ENCODE peak calls at places on chromosomes 16 and 17, in four cellular contexts. M is WERI-Rb-1, Y is A549, R is heart left ventricle. E is an unnamed sample.

GRCh38 chr17:82396601-82397435 is 21.3 kb upstream of the HEXD start:
- DNase-seq in M (no peak), Y (no peak), R (peak; percentile 62), E (no peak)

GRCh38 chr16:73024571-73025105 is 23.3 kb downstream of the ZFHX3 start:
- DNase-seq in M (no peak), Y (no peak), R (no peak), E (no peak)

GRCh38 chr17:48740537-48740936 is 12.0 kb upstream of the HOXB13 start:
- DNase-seq in M (no peak), Y (no peak), R (no peak), E (no peak)

GRCh38 chr17:57957120-57957850 is 2.1 kb upstream of the CUEDC1 start:
- DNase-seq in M (peak; percentile 6), Y (no peak), R (no peak), E (peak; percentile 17)

GRCh38 chr16:57574646-57575467 is 32.4 kb downstream of the ADGRG5 start:
- DNase-seq in M (no peak), Y (no peak), R (no peak), E (no peak)

GRCh38 chr17:63701477-63702222 is 1.7 kb upstream of the LIMD2 start:
- DNase-seq in M (no peak), Y (no peak), R (peak; percentile 79), E (peak; percentile 41)

GRCh38 chr16:9820481-9821246 is 361.6 kb downstream of the GRIN2A start:
- DNase-seq in M (no peak), Y (no peak), R (no peak), E (no peak)

GRCh38 chr16:78375055-78375679 is 275.7 kb downstream of the WWOX start:
- DNase-seq in M (no peak), Y (no peak), R (peak; percentile 62), E (no peak)

GRCh38 chr16:22979038-22979437 is 165.1 kb downstream of the HS3ST2 start:
- DNase-seq in M (no peak), Y (peak; percentile 13), R (no peak), E (no peak)

GRCh38 chr16:22971346-22971924 is 157.5 kb downstream of the HS3ST2 start:
- DNase-seq in M (no peak), Y (no peak), R (no peak), E (no peak)

GRCh38 chr16:22973451-22973991 is 159.6 kb downstream of the HS3ST2 start:
- DNase-seq in M (no peak), Y (no peak), R (no peak), E (no peak)

DNA sequence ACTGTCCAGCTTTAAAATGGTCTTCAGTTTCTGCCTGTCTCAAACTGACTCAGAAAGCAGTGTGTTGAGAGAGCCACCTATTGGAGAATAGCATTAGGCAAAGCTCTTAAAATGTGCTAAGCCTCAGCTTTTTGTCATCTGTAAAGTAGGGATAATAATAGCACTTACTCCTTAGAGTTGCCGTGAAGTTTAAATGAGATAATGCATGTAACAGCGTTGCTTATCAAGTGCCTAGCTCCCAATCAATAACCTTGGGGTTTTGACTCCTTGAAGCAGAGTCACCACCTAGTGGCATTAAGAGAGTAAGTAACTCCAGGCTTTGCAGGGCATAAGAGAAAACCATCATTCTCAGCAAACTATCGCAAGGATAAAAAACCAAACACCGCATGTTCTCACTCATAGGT is 163.3 kb downstream of the HS3ST2 start:
- DNase-seq in M (peak; percentile 10), Y (peak; percentile 10), R (no peak), E (no peak)
- TF ChIP-seq CTCF in M (peak; percentile 39), Y (peak; percentile 49), R (peak; percentile 47), E (no peak)

GRCh38 chr17:77182205-77182604 is 41.4 kb downstream of the SEC14L1 start:
- DNase-seq in M (no peak), Y (no peak), R (no peak), E (no peak)
- H3K27ac ChIP-seq in M (no peak overlapping the region), Y (no peak overlapping the region), R (peak overlapping the region; percentile 3), E (peak overlapping the region; percentile 56)

GRCh38 chr16:1377406-1378010 is 25.8 kb downstream of the GNPTG start:
- DNase-seq in M (no peak), Y (no peak), R (no peak), E (no peak)

GRCh38 chr16:1379054-1379862 is 27.5 kb downstream of the GNPTG start:
- DNase-seq in M (peak; percentile 52), Y (peak; percentile 79), R (peak; percentile 91), E (peak; percentile 76)

GRCh38 chr16:1378804-1379053 is 27.0 kb downstream of the GNPTG start:
- DNase-seq in M (no peak), Y (no peak), R (no peak), E (no peak)

GRCh38 chr16:1379863-1380174 is 28.1 kb downstream of the GNPTG start:
- DNase-seq in M (peak; percentile 69), Y (no peak), R (no peak), E (no peak)

GRCh38 chr16:1378087-1378803 is 26.5 kb downstream of the GNPTG start:
- DNase-seq in M (no peak), Y (no peak), R (no peak), E (no peak)
- TF ChIP-seq CTCF in M (no peak), Y (no peak), R (no peak), E (no peak)

GRCh38 chr17:75098861-75099260 is 10.9 kb upstream of the ARMC7 start:
- DNase-seq in M (no peak), Y (no peak), R (no peak), E (no peak)
- H3K27ac ChIP-seq in M (no peak overlapping the region), Y (no peak overlapping the region), R (no peak overlapping the region), E (no peak overlapping the region)

GRCh38 chr16:89442588-89442987 is 47.8 kb downstream of the ANKRD11 start:
- DNase-seq in M (no peak), Y (no peak), R (no peak), E (no peak)

GRCh38 chr16:89443727-89444084 is 46.7 kb downstream of the ANKRD11 start:
- DNase-seq in M (no peak), Y (no peak), R (no peak), E (peak; percentile 71)

GRCh38 chr16:89445166-89445565 is 45.2 kb downstream of the ANKRD11 start:
- DNase-seq in M (no peak), Y (no peak), R (no peak), E (no peak)

GRCh38 chr16:89444151-89444723 is 46.1 kb downstream of the ANKRD11 start:
- DNase-seq in M (no peak), Y (no peak), R (no peak), E (no peak)

GRCh38 chr16:89442990-89443726 is 47.2 kb downstream of the ANKRD11 start:
- DNase-seq in M (no peak), Y (peak; percentile 69), R (no peak), E (peak; percentile 71)
- TF ChIP-seq CTCF in M (no peak), Y (no peak), R (no peak), E (no peak)

E was measured in stomach.